ENCODE peak calls at places on chromosomes 1 and 21, in six cellular contexts. One of them, this sample, is unnamed.

GRCh38 chr1:234583755-234584430 is 26.1 kb downstream of the IRF2BP2 start:
- DNase-seq in HCT116: no peak
- DNase-seq in NT2/D1: no peak
- DNase-seq in HepG2: no peak
- DNase-seq in H1: no peak
- DNase-seq in K562: peak; percentile 48
- DNase-seq in this sample: no peak

GRCh38 chr1:150429805-150430204 is 57.4 kb upstream of the TARS2 start:
- DNase-seq in HCT116: no peak
- DNase-seq in NT2/D1: no peak
- DNase-seq in HepG2: peak; percentile 57
- DNase-seq in H1: no peak
- DNase-seq in K562: peak; percentile 40
- DNase-seq in this sample: no peak

GRCh38 chr21:42518216-42518615 is 4.6 kb downstream of the SLC37A1 start:
- DNase-seq in HCT116: peak; percentile 92
- DNase-seq in NT2/D1: no peak
- DNase-seq in HepG2: no peak
- DNase-seq in H1: no peak
- DNase-seq in K562: no peak
- DNase-seq in this sample: no peak

GRCh38 chr1:217369271-217369981 is 261.5 kb downstream of the GPATCH2 start:
- DNase-seq in HCT116: no peak
- DNase-seq in NT2/D1: peak; percentile 28
- DNase-seq in HepG2: no peak
- DNase-seq in H1: no peak
- DNase-seq in K562: no peak
- DNase-seq in this sample: peak; percentile 33

GRCh38 chr1:66331641-66332523 is 202.1 kb upstream of the SGIP1 start:
- DNase-seq in HCT116: no peak
- DNase-seq in NT2/D1: no peak
- DNase-seq in HepG2: no peak
- DNase-seq in H1: peak; percentile 64
- DNase-seq in K562: no peak
- DNase-seq in this sample: no peak

GRCh38 chr1:204065986-204066300 is 7.0 kb upstream of the SOX13 start:
- DNase-seq in HCT116: no peak
- DNase-seq in NT2/D1: no peak
- DNase-seq in HepG2: no peak
- DNase-seq in H1: no peak
- DNase-seq in K562: no peak
- DNase-seq in this sample: no peak

GRCh38 chr1:216833516-216833915 is 110.3 kb upstream of the ESRRG start:
- DNase-seq in HCT116: no peak
- DNase-seq in NT2/D1: no peak
- DNase-seq in HepG2: no peak
- DNase-seq in H1: no peak
- DNase-seq in K562: no peak
- DNase-seq in this sample: no peak

GRCh38 chr1:246540738-246541491 is 25.1 kb downstream of the TFB2M start:
- DNase-seq in HCT116: no peak
- DNase-seq in NT2/D1: no peak
- DNase-seq in HepG2: no peak
- DNase-seq in H1: no peak
- DNase-seq in K562: no peak
- DNase-seq in this sample: no peak

GRCh38 chr1:24702511-24703293 is 42.5 kb upstream of the CLIC4 start:
- DNase-seq in HCT116: no peak
- DNase-seq in NT2/D1: no peak
- DNase-seq in HepG2: peak; percentile 38
- DNase-seq in H1: no peak
- DNase-seq in K562: no peak
- DNase-seq in this sample: no peak

GRCh38 chr1:89659322-89660061 is 26.6 kb downstream of the LRRC8C start:
- DNase-seq in HCT116: no peak
- DNase-seq in NT2/D1: no peak
- DNase-seq in HepG2: no peak
- DNase-seq in H1: no peak
- DNase-seq in K562: no peak
- DNase-seq in this sample: no peak

GRCh38 chr1:242245255-242245654 is 246.4 kb upstream of the MAP1LC3C start:
- DNase-seq in HCT116: no peak
- DNase-seq in NT2/D1: no peak
- DNase-seq in HepG2: no peak
- DNase-seq in H1: no peak
- DNase-seq in K562: no peak
- DNase-seq in this sample: no peak

GRCh38 chr1:212700892-212701819 is 1.5 kb upstream of the BATF3 start:
- DNase-seq in HCT116: no peak
- DNase-seq in NT2/D1: peak; percentile 35
- DNase-seq in HepG2: no peak
- DNase-seq in H1: peak; percentile 63
- DNase-seq in K562: no peak
- DNase-seq in this sample: no peak

GRCh38 chr21:46021978-46022544 is 40.5 kb downstream of the COL6A1 start:
- DNase-seq in HCT116: no peak
- DNase-seq in NT2/D1: no peak
- DNase-seq in HepG2: no peak
- DNase-seq in H1: no peak
- DNase-seq in K562: no peak
- DNase-seq in this sample: no peak

GRCh38 chr21:43331962-43332458 is 94.9 kb downstream of the SIK1 start:
- DNase-seq in HCT116: no peak
- DNase-seq in NT2/D1: no peak
- DNase-seq in HepG2: no peak
- DNase-seq in H1: no peak
- DNase-seq in K562: no peak
- DNase-seq in this sample: no peak

GRCh38 chr1:7373936-7374760 is 396.9 kb upstream of the VAMP3 start:
- DNase-seq in HCT116: no peak
- DNase-seq in NT2/D1: no peak
- DNase-seq in HepG2: no peak
- DNase-seq in H1: no peak
- DNase-seq in K562: no peak
- DNase-seq in this sample: no peak

GRCh38 chr1:8524637-8525157 is 206.8 kb downstream of the SLC45A1 start:
- DNase-seq in HCT116: no peak
- DNase-seq in NT2/D1: no peak
- DNase-seq in HepG2: no peak
- DNase-seq in H1: no peak
- DNase-seq in K562: no peak
- DNase-seq in this sample: no peak

GRCh38 chr1:199522338-199522737 is 505.2 kb upstream of the NR5A2 start:
- DNase-seq in HCT116: no peak
- DNase-seq in NT2/D1: no peak
- DNase-seq in HepG2: no peak
- DNase-seq in H1: no peak
- DNase-seq in K562: no peak
- DNase-seq in this sample: no peak

GRCh38 chr1:164101802-164102201 is 457.2 kb upstream of the PBX1 start:
- DNase-seq in HCT116: no peak
- DNase-seq in NT2/D1: no peak
- DNase-seq in HepG2: no peak
- DNase-seq in H1: no peak
- DNase-seq in K562: no peak
- DNase-seq in this sample: no peak

GRCh38 chr1:89274431-89274857 is 1.8 kb upstream of the GBP5 start:
- DNase-seq in HCT116: no peak
- DNase-seq in NT2/D1: no peak
- DNase-seq in HepG2: no peak
- DNase-seq in H1: no peak
- DNase-seq in K562: no peak
- DNase-seq in this sample: no peak

GRCh38 chr1:185087101-185087500 is 41.7 kb downstream of the RNF2 start:
- DNase-seq in HCT116: no peak
- DNase-seq in NT2/D1: no peak
- DNase-seq in HepG2: no peak
- DNase-seq in H1: no peak
- DNase-seq in K562: no peak
- DNase-seq in this sample: no peak

GRCh38 chr1:226973898-226974543 is 33.9 kb downstream of the COQ8A start:
- DNase-seq in HCT116: no peak
- DNase-seq in NT2/D1: no peak
- DNase-seq in HepG2: peak; percentile 15
- DNase-seq in H1: no peak
- DNase-seq in K562: no peak
- DNase-seq in this sample: no peak

GRCh38 chr1:115373305-115373704 is 35.3 kb upstream of the NGF start:
- DNase-seq in HCT116: no peak
- DNase-seq in NT2/D1: no peak
- DNase-seq in HepG2: no peak
- DNase-seq in H1: no peak
- DNase-seq in K562: no peak
- DNase-seq in this sample: no peak

GRCh38 chr1:214708321-214708960 is 105.4 kb downstream of the CENPF start:
- DNase-seq in HCT116: no peak
- DNase-seq in NT2/D1: no peak
- DNase-seq in HepG2: no peak
- DNase-seq in H1: no peak
- DNase-seq in K562: no peak
- DNase-seq in this sample: no peak

GRCh38 chr1:194512957-194513356 is 1326.5 kb upstream of the B3GALT2 start:
- DNase-seq in HCT116: no peak
- DNase-seq in NT2/D1: no peak
- DNase-seq in HepG2: no peak
- DNase-seq in H1: no peak
- DNase-seq in K562: no peak
- DNase-seq in this sample: no peak

GRCh38 chr1:36523850-36524249 is 41.1 kb upstream of the CSF3R start:
- DNase-seq in HCT116: no peak
- DNase-seq in NT2/D1: peak; percentile 73
- DNase-seq in HepG2: no peak
- DNase-seq in H1: no peak
- DNase-seq in K562: no peak
- DNase-seq in this sample: no peak

GRCh38 chr1:175845985-175846384 is 102.6 kb upstream of the TNR start:
- DNase-seq in HCT116: no peak
- DNase-seq in NT2/D1: no peak
- DNase-seq in HepG2: no peak
- DNase-seq in H1: no peak
- DNase-seq in K562: no peak
- DNase-seq in this sample: no peak

GRCh38 chr1:172745014-172745413 is 86.1 kb downstream of the FASLG start:
- DNase-seq in HCT116: peak; percentile 71
- DNase-seq in NT2/D1: peak; percentile 57
- DNase-seq in HepG2: peak; percentile 52
- DNase-seq in H1: no peak
- DNase-seq in K562: peak; percentile 37
- DNase-seq in this sample: peak; percentile 79

GRCh38 chr1:116489231-116489697 is 81.6 kb downstream of the CD58 start:
- DNase-seq in HCT116: peak; percentile 87
- DNase-seq in NT2/D1: no peak
- DNase-seq in HepG2: peak; percentile 98
- DNase-seq in H1: no peak
- DNase-seq in K562: no peak
- DNase-seq in this sample: no peak

DNA sequence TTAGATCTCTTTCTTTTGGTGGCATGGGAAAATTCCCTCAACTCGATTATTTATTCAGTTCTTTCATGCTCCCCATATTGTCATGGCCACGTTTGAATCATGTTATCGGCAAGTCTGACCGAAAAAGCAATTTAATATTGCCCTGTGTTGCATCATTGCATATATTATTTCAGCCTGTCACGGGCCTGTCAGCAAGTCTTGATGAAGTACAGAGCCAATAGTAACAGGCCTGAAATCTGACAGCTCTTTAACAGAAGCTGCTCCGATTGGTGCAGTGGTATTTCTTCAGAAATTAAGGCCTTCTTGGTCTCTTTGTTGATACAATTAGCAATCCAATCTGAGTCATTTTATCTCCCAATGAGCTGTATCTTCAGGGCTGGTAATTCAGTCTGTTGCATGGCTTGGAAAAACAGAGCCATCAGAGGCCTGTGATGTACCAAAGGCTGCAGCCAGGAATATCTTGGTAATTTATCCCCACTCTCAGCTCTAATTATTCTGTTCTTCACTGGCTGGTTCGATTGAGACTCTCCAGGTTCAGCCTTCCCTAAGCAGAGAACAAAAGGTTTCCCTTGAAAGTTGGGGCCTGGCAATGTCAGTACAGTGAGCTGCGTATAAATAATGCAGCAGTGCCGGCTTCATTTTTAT is 149.5 kb downstream of the FGGY start:
- DNase-seq in HCT116: no peak
- DNase-seq in NT2/D1: no peak
- DNase-seq in HepG2: no peak
- DNase-seq in H1: no peak
- DNase-seq in K562: no peak
- DNase-seq in this sample: no peak
- TF ChIP-seq ZNF274 in HCT116: no peak
- TF ChIP-seq ZNF274 in NT2/D1: no peak
- TF ChIP-seq ZNF274 in HepG2: no peak
- TF ChIP-seq ZNF274 in H1: no peak
- TF ChIP-seq ZNF274 in K562: no peak
- TF ChIP-seq ZNF274 in this sample: no peak

GRCh38 chr1:55326496-55326895 is 111.3 kb upstream of the USP24 start:
- DNase-seq in HCT116: no peak
- DNase-seq in NT2/D1: no peak
- DNase-seq in HepG2: no peak
- DNase-seq in H1: no peak
- DNase-seq in K562: no peak
- DNase-seq in this sample: no peak
- TF ChIP-seq ZNF274 in HCT116: no peak
- TF ChIP-seq ZNF274 in NT2/D1: no peak
- TF ChIP-seq ZNF274 in HepG2: no peak
- TF ChIP-seq ZNF274 in H1: no peak
- TF ChIP-seq ZNF274 in K562: no peak
- TF ChIP-seq ZNF274 in this sample: no peak

GRCh38 chr1:208737922-208738321 is 493.7 kb upstream of the PLXNA2 start:
- DNase-seq in HCT116: no peak
- DNase-seq in NT2/D1: no peak
- DNase-seq in HepG2: no peak
- DNase-seq in H1: no peak
- DNase-seq in K562: no peak
- DNase-seq in this sample: no peak
- TF ChIP-seq ZNF274 in HCT116: no peak
- TF ChIP-seq ZNF274 in NT2/D1: no peak
- TF ChIP-seq ZNF274 in HepG2: no peak
- TF ChIP-seq ZNF274 in H1: no peak
- TF ChIP-seq ZNF274 in K562: no peak
- TF ChIP-seq ZNF274 in this sample: no peak

GRCh38 chr1:245276426-245276825 is 121.6 kb downstream of the KIF26B start:
- DNase-seq in HCT116: no peak
- DNase-seq in NT2/D1: no peak
- DNase-seq in HepG2: no peak
- DNase-seq in H1: no peak
- DNase-seq in K562: no peak
- DNase-seq in this sample: no peak

GRCh38 chr1:245283001-245283400 is 128.2 kb downstream of the KIF26B start:
- DNase-seq in HCT116: no peak
- DNase-seq in NT2/D1: no peak
- DNase-seq in HepG2: no peak
- DNase-seq in H1: no peak
- DNase-seq in K562: no peak
- DNase-seq in this sample: no peak

GRCh38 chr1:245277276-245277675 is 122.5 kb downstream of the KIF26B start:
- DNase-seq in HCT116: no peak
- DNase-seq in NT2/D1: peak; percentile 39
- DNase-seq in HepG2: peak; percentile 27
- DNase-seq in H1: peak; percentile 60
- DNase-seq in K562: no peak
- DNase-seq in this sample: no peak

GRCh38 chr1:245278846-245279245 is 124.1 kb downstream of the KIF26B start:
- DNase-seq in HCT116: no peak
- DNase-seq in NT2/D1: no peak
- DNase-seq in HepG2: no peak
- DNase-seq in H1: no peak
- DNase-seq in K562: no peak
- DNase-seq in this sample: no peak

GRCh38 chr1:245279346-245279745 is 124.6 kb downstream of the KIF26B start:
- DNase-seq in HCT116: no peak
- DNase-seq in NT2/D1: no peak
- DNase-seq in HepG2: no peak
- DNase-seq in H1: no peak
- DNase-seq in K562: no peak
- DNase-seq in this sample: no peak
- TF ChIP-seq ZNF274 in HCT116: no peak
- TF ChIP-seq ZNF274 in NT2/D1: no peak
- TF ChIP-seq ZNF274 in HepG2: no peak
- TF ChIP-seq ZNF274 in H1: no peak
- TF ChIP-seq ZNF274 in K562: no peak
- TF ChIP-seq ZNF274 in this sample: no peak

This sample was measured in GM12878.